ENCODE peak calls at places on chromosomes 4 and X, in four cellular contexts. One of them, this sample, is unnamed.

GRCh38 chrX:10524578-10524977 is 95.8 kb downstream of the MID1 start:
- DNase-seq in prostate gland: no peak
- DNase-seq in lung: no peak
- DNase-seq in GM23248: no peak
- DNase-seq in this sample: no peak

GRCh38 chrX:134542485-134542884 is 82.5 kb downstream of the HPRT1 start:
- DNase-seq in prostate gland: no peak
- DNase-seq in lung: no peak
- DNase-seq in GM23248: peak
- DNase-seq in this sample: no peak

GRCh38 chr4:128068927-128069326 is 7.8 kb downstream of the LARP1B start:
- DNase-seq in prostate gland: no peak
- DNase-seq in lung: no peak
- DNase-seq in GM23248: peak
- DNase-seq in this sample: no peak

GRCh38 chr4:123749408-123749807 is 352.8 kb downstream of the SPRY1 start:
- DNase-seq in prostate gland: no peak
- DNase-seq in lung: no peak
- DNase-seq in GM23248: no peak
- DNase-seq in this sample: no peak

GRCh38 chr4:36303430-36304137 is 22.2 kb downstream of the DTHD1 start:
- DNase-seq in prostate gland: no peak
- DNase-seq in lung: no peak
- DNase-seq in GM23248: no peak
- DNase-seq in this sample: no peak

GRCh38 chrX:16465081-16465876 is 184.7 kb upstream of the S100G start:
- DNase-seq in prostate gland: no peak
- DNase-seq in lung: no peak
- DNase-seq in GM23248: peak
- DNase-seq in this sample: no peak

GRCh38 chr4:189131131-189131530 is 809.5 kb upstream of the FRG1 start:
- DNase-seq in prostate gland: no peak
- DNase-seq in lung: no peak
- DNase-seq in GM23248: no peak
- DNase-seq in this sample: no peak

GRCh38 chrX:12701625-12702024 is 89.6 kb upstream of the PRPS2 start:
- DNase-seq in prostate gland: peak
- DNase-seq in lung: peak
- DNase-seq in GM23248: peak
- DNase-seq in this sample: peak

GRCh38 chrX:85309717-85310116 is 65.9 kb downstream of the ZNF711 start:
- DNase-seq in prostate gland: no peak
- DNase-seq in lung: no peak
- DNase-seq in GM23248: no peak
- DNase-seq in this sample: no peak

GRCh38 chr4:21885241-21885640 is 63.3 kb downstream of the KCNIP4 start:
- DNase-seq in prostate gland: no peak
- DNase-seq in lung: no peak
- DNase-seq in GM23248: peak
- DNase-seq in this sample: no peak

GRCh38 chr4:10853196-10853595 is 168.6 kb upstream of the CLNK start:
- DNase-seq in prostate gland: no peak
- DNase-seq in lung: no peak
- DNase-seq in GM23248: no peak
- DNase-seq in this sample: no peak

GRCh38 chrX:49829016-49829415 is at the start of gene PAGE4:
- DNase-seq in prostate gland: no peak
- DNase-seq in lung: no peak
- DNase-seq in GM23248: no peak
- DNase-seq in this sample: no peak

GRCh38 chr4:154503598-154503997 is 12.0 kb upstream of the DCHS2 start:
- DNase-seq in prostate gland: no peak
- DNase-seq in lung: no peak
- DNase-seq in GM23248: peak
- DNase-seq in this sample: no peak

GRCh38 chr4:8005033-8005808 is 65.6 kb upstream of the AFAP1 start:
- DNase-seq in prostate gland: no peak
- DNase-seq in lung: no peak
- DNase-seq in GM23248: no peak
- DNase-seq in this sample: no peak

GRCh38 chr4:8007581-8007980 is 67.9 kb upstream of the AFAP1 start:
- DNase-seq in prostate gland: no peak
- DNase-seq in lung: no peak
- DNase-seq in GM23248: no peak
- DNase-seq in this sample: no peak

GRCh38 chr4:8005814-8006215 is 66.2 kb upstream of the AFAP1 start:
- DNase-seq in prostate gland: no peak
- DNase-seq in lung: no peak
- DNase-seq in GM23248: no peak
- DNase-seq in this sample: no peak

GRCh38 chr4:8008391-8008790 is 68.7 kb upstream of the AFAP1 start:
- DNase-seq in prostate gland: no peak
- DNase-seq in lung: no peak
- DNase-seq in GM23248: no peak
- DNase-seq in this sample: no peak

DNA sequence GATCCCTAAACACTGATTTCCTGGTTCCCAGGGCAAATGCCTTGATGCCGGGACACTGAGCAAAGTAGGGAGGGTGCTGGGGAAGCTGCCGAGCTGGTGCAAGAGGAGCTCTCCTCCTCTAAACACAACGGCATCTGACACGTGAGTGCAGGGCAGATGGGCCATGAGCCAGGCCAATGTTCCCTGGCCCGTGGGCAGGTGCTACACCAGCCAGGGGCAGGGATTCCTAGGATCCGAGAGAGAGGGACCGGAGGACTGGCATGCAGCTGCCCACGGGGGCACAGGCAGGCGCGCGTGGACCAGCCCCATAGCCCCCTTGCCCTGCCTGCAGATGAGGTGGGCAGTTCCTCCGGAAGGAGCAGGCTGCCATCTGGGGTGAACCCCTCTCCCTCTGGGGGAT is 66.8 kb upstream of the AFAP1 start:
- DNase-seq in prostate gland: no peak
- DNase-seq in lung: no peak
- DNase-seq in GM23248: no peak
- DNase-seq in this sample: no peak
- H3K27ac ChIP-seq in prostate gland: no peak
- H3K27ac ChIP-seq in lung: no peak
- H3K27ac ChIP-seq in GM23248: no peak
- H3K27ac ChIP-seq in this sample: no peak

DNA sequence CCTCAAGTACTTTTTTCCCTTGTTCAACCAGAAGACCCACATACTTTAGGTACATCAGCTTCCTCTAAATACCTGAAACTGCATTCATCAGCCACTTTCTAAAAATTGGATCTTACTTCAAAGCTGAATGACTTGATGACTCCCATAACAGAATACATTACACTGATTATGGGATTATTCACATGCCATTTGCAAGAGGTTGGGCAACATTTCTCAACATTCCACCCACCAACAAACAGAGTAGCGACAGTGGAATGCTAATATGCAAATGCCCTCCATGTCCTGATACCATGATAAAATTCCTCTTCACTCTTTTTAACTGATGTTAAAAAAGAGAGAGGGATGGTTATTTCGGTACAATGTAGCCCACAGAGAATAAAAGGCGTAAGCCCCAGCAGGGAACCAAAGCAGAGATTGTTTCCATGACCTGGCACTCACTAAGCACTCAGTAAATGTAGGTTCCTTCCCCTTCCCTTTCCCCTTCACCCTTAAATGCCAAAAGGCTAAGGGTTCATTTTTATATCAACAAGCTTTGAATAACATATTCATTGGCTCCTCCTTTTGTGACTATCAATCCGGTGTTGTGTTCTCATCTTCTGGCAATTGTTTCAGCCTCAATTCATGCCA is 317.3 kb downstream of the DHX15 start:
- DNase-seq in prostate gland: no peak
- DNase-seq in lung: no peak
- DNase-seq in GM23248: peak
- DNase-seq in this sample: no peak
- H3K27ac ChIP-seq in prostate gland: no peak
- H3K27ac ChIP-seq in lung: no peak
- H3K27ac ChIP-seq in GM23248: peak
- H3K27ac ChIP-seq in this sample: no peak

GRCh38 chr4:148814030-148814429 is 371.8 kb upstream of the NR3C2 start:
- DNase-seq in prostate gland: no peak
- DNase-seq in lung: peak
- DNase-seq in GM23248: no peak
- DNase-seq in this sample: no peak

GRCh38 chr4:148808416-148808815 is 366.2 kb upstream of the NR3C2 start:
- DNase-seq in prostate gland: no peak
- DNase-seq in lung: no peak
- DNase-seq in GM23248: no peak
- DNase-seq in this sample: no peak

GRCh38 chr4:148813289-148813688 is 371.1 kb upstream of the NR3C2 start:
- DNase-seq in prostate gland: no peak
- DNase-seq in lung: no peak
- DNase-seq in GM23248: no peak
- DNase-seq in this sample: no peak

GRCh38 chr4:148810461-148810860 is 368.2 kb upstream of the NR3C2 start:
- DNase-seq in prostate gland: no peak
- DNase-seq in lung: no peak
- DNase-seq in GM23248: no peak
- DNase-seq in this sample: no peak
- H3K27ac ChIP-seq in prostate gland: no peak
- H3K27ac ChIP-seq in lung: no peak
- H3K27ac ChIP-seq in GM23248: no peak
- H3K27ac ChIP-seq in this sample: no peak

DNA sequence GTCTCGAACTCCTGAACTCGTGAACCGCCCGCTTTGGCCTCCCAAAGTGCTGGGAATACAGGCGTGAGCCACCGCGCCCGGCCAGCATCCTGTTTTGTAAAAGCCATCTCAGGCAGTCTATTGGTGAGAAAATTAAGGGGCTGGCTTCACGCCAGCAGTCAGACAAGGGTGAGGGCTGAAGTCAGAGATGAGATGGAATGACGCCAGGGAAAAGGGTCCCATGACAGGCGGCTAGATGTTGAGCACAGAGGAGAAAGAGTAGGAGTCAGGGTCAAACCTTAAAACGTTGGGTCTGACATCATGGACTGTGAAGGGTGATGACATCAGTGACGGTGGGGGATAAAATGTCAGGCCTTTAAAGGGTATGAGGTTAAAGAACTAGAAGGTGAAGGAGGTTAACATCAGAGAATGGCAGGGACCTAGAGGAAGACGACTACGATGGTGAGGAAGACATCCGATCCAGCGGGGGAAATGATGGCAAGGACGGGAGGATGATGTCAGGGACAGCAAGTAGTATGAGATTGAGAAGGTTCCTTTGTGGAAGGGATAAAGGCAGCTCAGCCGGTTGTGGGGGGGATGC is 504 bp upstream of the RBM3 start:
- DNase-seq in prostate gland: no peak
- DNase-seq in lung: peak
- DNase-seq in GM23248: no peak
- DNase-seq in this sample: no peak
- H3K27ac ChIP-seq in prostate gland: peak
- H3K27ac ChIP-seq in lung: peak
- H3K27ac ChIP-seq in GM23248: peak
- H3K27ac ChIP-seq in this sample: peak

GRCh38 chr4:102819588-102820365 is 7.6 kb downstream of the UBE2D3 start:
- DNase-seq in prostate gland: no peak
- DNase-seq in lung: no peak
- DNase-seq in GM23248: peak
- DNase-seq in this sample: no peak
- H3K27ac ChIP-seq in prostate gland: no peak
- H3K27ac ChIP-seq in lung: no peak
- H3K27ac ChIP-seq in GM23248: peak
- H3K27ac ChIP-seq in this sample: no peak

GRCh38 chrX:40152173-40152705 is 54.5 kb upstream of the BCOR start:
- DNase-seq in prostate gland: peak
- DNase-seq in lung: no peak
- DNase-seq in GM23248: peak
- DNase-seq in this sample: peak
- H3K27ac ChIP-seq in prostate gland: peak
- H3K27ac ChIP-seq in lung: no peak
- H3K27ac ChIP-seq in GM23248: peak
- H3K27ac ChIP-seq in this sample: peak